ENCODE peak calls at places on chromosomes 1 and 21, in seven cellular contexts. B is IMR-90, L is stomach, Y is right lobe of liver, O is adrenal gland, Z is suprapubic skin, J is H54. K is an unnamed sample.
A peak's percentile ranks its signal among the peaks of the same experiment; 100 is the strongest.

GRCh38 chr1:44029260-44029910 is 1.9 kb downstream of the SLC6A9 start:
- DNase-seq in B (no peak), L (no peak), Y (no peak), O (no peak), Z (no peak), J (no peak), K (no peak)

GRCh38 chr1:12178511-12178910 is 11.7 kb downstream of the TNFRSF1B start:
- DNase-seq in B (no peak), L (no peak), Y (no peak), O (no peak), Z (no peak), J (no peak), K (no peak)

GRCh38 chr1:244067893-244068292 is 16.8 kb downstream of the ZBTB18 start:
- DNase-seq in B (peak; percentile 46), L (no peak), Y (no peak), O (peak; percentile 73), Z (no peak), J (no peak), K (no peak)

GRCh38 chr21:15206514-15206913 is 141.7 kb upstream of the NRIP1 start:
- DNase-seq in B (no peak), L (no peak), Y (no peak), O (no peak), Z (no peak), J (no peak), K (no peak)

GRCh38 chr1:154328318-154329151 is 3.2 kb downstream of the ATP8B2 start:
- DNase-seq in B (peak; percentile 62), L (peak; percentile 84), Y (peak; percentile 88), O (peak; percentile 77), Z (peak; percentile 93), J (peak; percentile 53), K (peak; percentile 65)

GRCh38 chr1:46070164-46070814 is 62.1 kb downstream of the PIK3R3 start:
- DNase-seq in B (no peak), L (no peak), Y (no peak), O (peak; percentile 28), Z (no peak), J (no peak), K (no peak)

GRCh38 chr1:67372136-67372535 is 58.1 kb downstream of the SERBP1 start:
- DNase-seq in B (peak; percentile 46), L (no peak), Y (no peak), O (no peak), Z (no peak), J (no peak), K (no peak)

GRCh38 chr1:220962031-220962751 is 82.9 kb downstream of the HLX start:
- DNase-seq in B (peak; percentile 98), L (no peak), Y (peak; percentile 44), O (peak; percentile 26), Z (no peak), J (peak; percentile 9), K (no peak)

GRCh38 chr21:43333301-43334062 is 93.4 kb downstream of the SIK1 start:
- DNase-seq in B (peak; percentile 96), L (peak; percentile 64), Y (peak; percentile 59), O (peak; percentile 36), Z (no peak), J (peak; percentile 91), K (no peak)
- TF ChIP-seq POLR2A in B (peak; percentile 82), L (no peak), Y (no peak), O (no peak), Z (no peak), J (peak; percentile 35), K (no peak)

DNA sequence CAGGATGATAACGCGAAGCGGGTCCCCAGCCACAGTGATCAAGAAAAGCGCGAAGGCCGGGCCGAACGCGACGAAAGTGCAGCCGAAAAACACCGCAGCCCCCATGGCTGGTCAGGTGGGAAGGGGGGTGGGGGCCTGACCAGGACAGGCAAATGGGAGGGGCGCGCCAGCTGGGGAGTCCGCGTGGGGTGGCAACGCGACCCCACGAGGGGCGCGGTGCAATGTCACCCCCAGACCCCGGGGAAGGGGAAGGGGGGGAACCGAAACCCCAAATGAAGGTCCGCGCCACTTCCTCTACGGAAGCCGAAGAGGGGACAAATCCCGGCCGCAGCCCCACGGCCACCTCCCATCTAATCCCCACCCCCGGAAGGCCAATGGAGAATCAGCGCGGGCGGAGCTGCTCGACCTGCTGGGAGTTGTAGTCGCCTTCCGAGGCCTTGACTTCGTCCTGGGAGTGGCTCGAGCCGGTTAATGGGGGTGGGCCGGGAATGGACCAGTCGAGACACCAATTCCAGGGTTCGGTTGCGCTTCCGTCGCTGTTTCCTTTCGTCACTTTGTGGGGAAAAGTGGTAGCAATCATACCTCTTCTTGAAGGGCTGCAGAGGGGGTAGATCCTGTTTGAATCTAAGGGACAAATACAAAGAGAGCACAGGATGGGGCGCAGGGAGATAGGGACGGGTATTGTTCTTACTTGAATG is at the start of gene APH1A:
- DNase-seq in B (peak; percentile 96), L (peak; percentile 96), Y (peak; percentile 99), O (peak; percentile 99), Z (peak; percentile 99), J (peak; percentile 93), K (peak; percentile 98)
- TF ChIP-seq POLR2A in B (no peak), L (peak; percentile 3), Y (peak; percentile 66), O (no peak), Z (no peak), J (no peak), K (peak; percentile 83)

GRCh38 chr1:2133879-2134215 is 60.7 kb downstream of the FAAP20 start:
- DNase-seq in B (no peak), L (no peak), Y (peak; percentile 62), O (no peak), Z (no peak), J (no peak), K (no peak)

GRCh38 chr1:2132222-2133038 is 62.1 kb downstream of the FAAP20 start:
- DNase-seq in B (peak; percentile 85), L (no peak), Y (peak; percentile 59), O (peak; percentile 44), Z (peak; percentile 82), J (peak; percentile 53), K (no peak)

GRCh38 chr1:2134604-2135307 is 59.8 kb downstream of the FAAP20 start:
- DNase-seq in B (no peak), L (no peak), Y (peak; percentile 60), O (no peak), Z (peak; percentile 74), J (no peak), K (no peak)

GRCh38 chr1:2134232-2134603 is 60.4 kb downstream of the FAAP20 start:
- DNase-seq in B (no peak), L (no peak), Y (no peak), O (no peak), Z (no peak), J (no peak), K (no peak)

DNA sequence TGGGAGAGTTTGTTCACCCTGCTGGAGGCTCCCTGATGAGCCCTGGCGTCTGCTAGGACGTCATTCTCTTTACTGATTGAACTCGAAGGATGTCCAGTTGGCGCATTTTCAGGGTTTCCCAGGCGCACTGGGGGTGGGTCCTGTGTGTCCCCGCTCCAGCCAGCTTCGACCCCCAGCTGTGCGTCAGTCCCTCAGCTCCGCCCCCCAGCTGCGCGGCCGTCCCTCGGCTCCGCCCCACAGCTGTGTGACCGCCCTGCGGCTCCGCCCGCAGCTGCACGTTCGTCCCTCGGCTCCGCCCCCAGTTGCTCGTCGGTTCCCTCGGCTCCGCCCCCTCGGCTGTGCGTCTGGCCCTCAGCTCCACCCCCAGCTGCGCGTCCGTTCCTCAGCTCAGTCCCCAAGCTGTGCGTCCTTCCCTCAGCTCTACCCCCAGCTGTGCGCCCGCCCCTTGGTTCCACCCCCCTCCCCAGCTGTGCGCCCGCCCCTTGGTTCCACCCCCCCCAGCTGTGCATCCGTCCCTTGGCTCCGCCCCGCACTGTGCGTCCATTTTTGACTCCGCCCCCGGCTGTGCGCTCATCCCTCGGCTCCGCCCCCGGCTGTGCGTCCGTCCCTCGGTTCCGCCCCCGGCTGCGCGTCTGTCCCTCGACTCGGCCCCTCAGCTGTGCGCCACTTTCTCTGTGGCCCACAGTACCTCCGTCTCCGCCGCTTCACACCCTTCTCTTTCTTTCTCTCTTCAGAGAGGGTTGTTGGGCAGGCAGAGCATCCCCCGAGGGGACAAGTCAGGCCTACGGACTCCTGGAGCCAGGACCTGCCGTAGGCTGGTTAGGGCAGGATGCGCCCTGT is 61.3 kb downstream of the FAAP20 start:
- DNase-seq in B (peak; percentile 99), L (peak; percentile 98), Y (peak; percentile 95), O (peak; percentile 98), Z (peak; percentile 99), J (peak; percentile 77), K (peak; percentile 85)
- TF ChIP-seq POLR2A in B (no peak), L (no peak), Y (peak; percentile 44), O (no peak), Z (no peak), J (no peak), K (peak; percentile 31)

GRCh38 chr1:156911587-156912298 is 8.7 kb upstream of the LRRC71 start:
- DNase-seq in B (no peak), L (no peak), Y (peak; percentile 22), O (no peak), Z (no peak), J (no peak), K (no peak)

GRCh38 chr1:156912861-156913808 is 7.3 kb upstream of the LRRC71 start:
- DNase-seq in B (no peak), L (no peak), Y (peak; percentile 65), O (no peak), Z (no peak), J (no peak), K (no peak)

GRCh38 chr1:156912310-156912709 is 8.1 kb upstream of the LRRC71 start:
- DNase-seq in B (no peak), L (no peak), Y (peak; percentile 33), O (no peak), Z (no peak), J (no peak), K (no peak)

GRCh38 chr1:156913809-156914387 is 6.5 kb upstream of the LRRC71 start:
- DNase-seq in B (no peak), L (no peak), Y (peak; percentile 44), O (no peak), Z (no peak), J (no peak), K (no peak)

DNA sequence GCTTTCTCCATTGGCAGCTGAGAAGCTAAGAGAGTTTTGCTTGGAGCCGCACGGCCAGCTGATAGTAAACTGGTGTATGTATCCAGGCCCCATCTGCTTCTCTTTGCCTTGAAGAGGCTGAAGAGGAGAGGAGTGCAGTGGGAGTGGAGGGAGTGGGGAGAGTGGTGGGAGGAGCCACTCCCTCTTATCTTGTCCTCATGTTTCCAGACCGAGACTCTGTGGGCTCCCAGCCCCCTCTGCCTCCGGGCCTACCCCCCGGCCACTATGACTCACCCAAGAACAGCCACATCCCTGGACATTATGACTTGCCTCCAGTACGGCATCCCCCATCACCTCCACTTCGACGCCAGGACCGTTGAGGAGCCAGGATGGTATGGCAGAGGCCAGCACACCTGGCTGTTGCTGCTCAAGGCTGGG is 6.0 kb upstream of the LRRC71 start:
- DNase-seq in B (peak; percentile 57), L (no peak), Y (peak; percentile 19), O (no peak), Z (no peak), J (no peak), K (no peak)
- TF ChIP-seq POLR2A in B (no peak), L (no peak), Y (no peak), O (no peak), Z (no peak), J (no peak), K (no peak)

DNA sequence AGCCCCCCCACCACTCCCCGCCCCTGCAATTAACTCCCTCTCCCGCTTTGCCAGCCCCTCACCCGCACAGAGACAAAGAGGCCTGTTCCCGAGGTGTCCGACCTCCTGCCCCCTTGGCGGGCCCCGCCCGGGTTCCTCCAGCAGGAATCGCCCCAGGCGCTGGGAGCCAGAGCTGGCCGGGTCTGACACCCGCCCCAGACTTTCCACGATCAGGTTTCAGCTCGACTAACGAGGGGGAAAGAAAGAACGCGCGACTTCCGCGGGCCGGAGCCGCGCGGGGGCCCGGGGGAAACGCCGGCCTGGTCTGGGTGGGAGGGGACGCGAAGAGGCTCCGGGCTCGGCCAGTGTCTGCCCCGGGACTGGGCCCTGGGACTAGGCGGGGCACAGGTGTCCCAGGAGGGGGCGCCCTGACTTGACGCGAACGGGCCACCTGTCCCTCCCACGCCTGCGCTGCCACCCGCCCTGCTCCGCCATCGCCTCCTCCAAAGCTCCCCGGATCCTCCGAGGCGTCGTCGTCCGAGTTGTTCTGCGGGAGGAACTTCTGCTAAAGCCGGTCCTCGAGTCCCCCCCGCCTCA is 36.3 kb upstream of the HHAT start:
- DNase-seq in B (no peak), L (peak; percentile 79), Y (peak; percentile 63), O (no peak), Z (peak; percentile 81), J (peak; percentile 19), K (peak; percentile 61)
- TF ChIP-seq POLR2A in B (no peak), L (no peak), Y (no peak), O (no peak), Z (no peak), J (no peak), K (no peak)

K was measured in gastrocnemius medialis.